ENCODE peak calls at places on chromosomes 16 and 17, in eight cellular contexts. One of them, this sample, is unnamed.

GRCh38 chr16:46482895-46483294 is 138.3 kb downstream of the SHCBP1 start:
- DNase-seq in AML-193: no peak
- DNase-seq in KG1: no peak
- DNase-seq in ACHN: peak
- DNase-seq in nucleus accumbens: no peak
- DNase-seq in activated naive CD8-positive, alpha-beta T cell treated with anti-CD3 and anti-CD28 coated beads, Interleukin-2, amount 50 U/mL, for 24 hours: no peak
- DNase-seq in stimulated activated CD4-positive, alpha-beta T cell treated with anti-CD3 and anti-CD28 coated beads, Interleukin-4, amount 100 ng/mL, for 1 hour: no peak
- DNase-seq in naive thymus-derived CD8-positive, alpha-beta T cell: no peak
- DNase-seq in this sample: peak

GRCh38 chr17:7173687-7174602 is 5.2 kb downstream of the ASGR1 start:
- DNase-seq in stimulated activated CD4-positive, alpha-beta T cell treated with anti-CD3 and anti-CD28 coated beads, Interleukin-4, amount 100 ng/mL, for 1 hour: peak
- DNase-seq in KG1: no peak
- DNase-seq in naive thymus-derived CD8-positive, alpha-beta T cell: peak
- DNase-seq in nucleus accumbens: no peak
- DNase-seq in ACHN: no peak
- DNase-seq in AML-193: peak
- DNase-seq in activated naive CD8-positive, alpha-beta T cell treated with anti-CD3 and anti-CD28 coated beads, Interleukin-2, amount 50 U/mL, for 24 hours: peak
- DNase-seq in this sample: no peak

GRCh38 chr16:73113326-73113720 is 65.4 kb upstream of the ZFHX3 start:
- DNase-seq in AML-193: no peak
- DNase-seq in KG1: no peak
- DNase-seq in stimulated activated CD4-positive, alpha-beta T cell treated with anti-CD3 and anti-CD28 coated beads, Interleukin-4, amount 100 ng/mL, for 1 hour: no peak
- DNase-seq in naive thymus-derived CD8-positive, alpha-beta T cell: no peak
- DNase-seq in nucleus accumbens: no peak
- DNase-seq in activated naive CD8-positive, alpha-beta T cell treated with anti-CD3 and anti-CD28 coated beads, Interleukin-2, amount 50 U/mL, for 24 hours: no peak
- DNase-seq in ACHN: no peak
- DNase-seq in this sample: no peak

GRCh38 chr16:84504420-84505248 is at the start of gene MEAK7:
- DNase-seq in naive thymus-derived CD8-positive, alpha-beta T cell: peak
- DNase-seq in activated naive CD8-positive, alpha-beta T cell treated with anti-CD3 and anti-CD28 coated beads, Interleukin-2, amount 50 U/mL, for 24 hours: peak
- DNase-seq in nucleus accumbens: peak
- DNase-seq in stimulated activated CD4-positive, alpha-beta T cell treated with anti-CD3 and anti-CD28 coated beads, Interleukin-4, amount 100 ng/mL, for 1 hour: peak
- DNase-seq in KG1: peak
- DNase-seq in AML-193: peak
- DNase-seq in ACHN: peak
- DNase-seq in this sample: peak

GRCh38 chr17:28986714-28987367 is 19.0 kb downstream of the SEZ6 start:
- DNase-seq in AML-193: no peak
- DNase-seq in nucleus accumbens: no peak
- DNase-seq in ACHN: no peak
- DNase-seq in naive thymus-derived CD8-positive, alpha-beta T cell: no peak
- DNase-seq in activated naive CD8-positive, alpha-beta T cell treated with anti-CD3 and anti-CD28 coated beads, Interleukin-2, amount 50 U/mL, for 24 hours: no peak
- DNase-seq in stimulated activated CD4-positive, alpha-beta T cell treated with anti-CD3 and anti-CD28 coated beads, Interleukin-4, amount 100 ng/mL, for 1 hour: no peak
- DNase-seq in KG1: no peak
- DNase-seq in this sample: no peak

GRCh38 chr16:81621496-81621895 is 157.6 kb upstream of the PLCG2 start:
- DNase-seq in KG1: no peak
- DNase-seq in nucleus accumbens: no peak
- DNase-seq in AML-193: no peak
- DNase-seq in activated naive CD8-positive, alpha-beta T cell treated with anti-CD3 and anti-CD28 coated beads, Interleukin-2, amount 50 U/mL, for 24 hours: no peak
- DNase-seq in naive thymus-derived CD8-positive, alpha-beta T cell: no peak
- DNase-seq in ACHN: no peak
- DNase-seq in stimulated activated CD4-positive, alpha-beta T cell treated with anti-CD3 and anti-CD28 coated beads, Interleukin-4, amount 100 ng/mL, for 1 hour: no peak
- DNase-seq in this sample: no peak

GRCh38 chr16:4944333-4945281 is 7.7 kb upstream of the PPL start:
- DNase-seq in activated naive CD8-positive, alpha-beta T cell treated with anti-CD3 and anti-CD28 coated beads, Interleukin-2, amount 50 U/mL, for 24 hours: peak
- DNase-seq in stimulated activated CD4-positive, alpha-beta T cell treated with anti-CD3 and anti-CD28 coated beads, Interleukin-4, amount 100 ng/mL, for 1 hour: no peak
- DNase-seq in naive thymus-derived CD8-positive, alpha-beta T cell: no peak
- DNase-seq in KG1: no peak
- DNase-seq in ACHN: peak
- DNase-seq in AML-193: no peak
- DNase-seq in nucleus accumbens: no peak
- DNase-seq in this sample: peak

GRCh38 chr17:10385871-10386270 is 13.1 kb upstream of the MYH13 start:
- DNase-seq in ACHN: no peak
- DNase-seq in naive thymus-derived CD8-positive, alpha-beta T cell: no peak
- DNase-seq in KG1: no peak
- DNase-seq in nucleus accumbens: no peak
- DNase-seq in activated naive CD8-positive, alpha-beta T cell treated with anti-CD3 and anti-CD28 coated beads, Interleukin-2, amount 50 U/mL, for 24 hours: no peak
- DNase-seq in AML-193: no peak
- DNase-seq in stimulated activated CD4-positive, alpha-beta T cell treated with anti-CD3 and anti-CD28 coated beads, Interleukin-4, amount 100 ng/mL, for 1 hour: no peak
- DNase-seq in this sample: no peak

GRCh38 chr16:20624882-20625807 is 49.0 kb upstream of the ACSM2B start:
- DNase-seq in nucleus accumbens: no peak
- DNase-seq in AML-193: no peak
- DNase-seq in naive thymus-derived CD8-positive, alpha-beta T cell: no peak
- DNase-seq in activated naive CD8-positive, alpha-beta T cell treated with anti-CD3 and anti-CD28 coated beads, Interleukin-2, amount 50 U/mL, for 24 hours: no peak
- DNase-seq in KG1: no peak
- DNase-seq in ACHN: no peak
- DNase-seq in stimulated activated CD4-positive, alpha-beta T cell treated with anti-CD3 and anti-CD28 coated beads, Interleukin-4, amount 100 ng/mL, for 1 hour: no peak
- DNase-seq in this sample: no peak

GRCh38 chr17:78944956-78945355 is 19.8 kb upstream of the TIMP2 start:
- DNase-seq in stimulated activated CD4-positive, alpha-beta T cell treated with anti-CD3 and anti-CD28 coated beads, Interleukin-4, amount 100 ng/mL, for 1 hour: no peak
- DNase-seq in KG1: no peak
- DNase-seq in AML-193: no peak
- DNase-seq in activated naive CD8-positive, alpha-beta T cell treated with anti-CD3 and anti-CD28 coated beads, Interleukin-2, amount 50 U/mL, for 24 hours: no peak
- DNase-seq in naive thymus-derived CD8-positive, alpha-beta T cell: no peak
- DNase-seq in ACHN: no peak
- DNase-seq in nucleus accumbens: no peak
- DNase-seq in this sample: no peak

GRCh38 chr17:48002920-48003685 is 32.2 kb downstream of the CDK5RAP3 start:
- DNase-seq in KG1: no peak
- DNase-seq in naive thymus-derived CD8-positive, alpha-beta T cell: no peak
- DNase-seq in activated naive CD8-positive, alpha-beta T cell treated with anti-CD3 and anti-CD28 coated beads, Interleukin-2, amount 50 U/mL, for 24 hours: no peak
- DNase-seq in ACHN: no peak
- DNase-seq in AML-193: no peak
- DNase-seq in nucleus accumbens: peak
- DNase-seq in stimulated activated CD4-positive, alpha-beta T cell treated with anti-CD3 and anti-CD28 coated beads, Interleukin-4, amount 100 ng/mL, for 1 hour: no peak
- DNase-seq in this sample: no peak

GRCh38 chr17:69878661-69879060 is 196.4 kb upstream of the KCNJ16 start:
- DNase-seq in naive thymus-derived CD8-positive, alpha-beta T cell: no peak
- DNase-seq in activated naive CD8-positive, alpha-beta T cell treated with anti-CD3 and anti-CD28 coated beads, Interleukin-2, amount 50 U/mL, for 24 hours: no peak
- DNase-seq in stimulated activated CD4-positive, alpha-beta T cell treated with anti-CD3 and anti-CD28 coated beads, Interleukin-4, amount 100 ng/mL, for 1 hour: no peak
- DNase-seq in KG1: no peak
- DNase-seq in nucleus accumbens: no peak
- DNase-seq in ACHN: no peak
- DNase-seq in AML-193: no peak
- DNase-seq in this sample: no peak

GRCh38 chr17:42682400-42683384 is at the start of gene CNTNAP1:
- DNase-seq in stimulated activated CD4-positive, alpha-beta T cell treated with anti-CD3 and anti-CD28 coated beads, Interleukin-4, amount 100 ng/mL, for 1 hour: no peak
- DNase-seq in ACHN: peak
- DNase-seq in nucleus accumbens: peak
- DNase-seq in KG1: no peak
- DNase-seq in activated naive CD8-positive, alpha-beta T cell treated with anti-CD3 and anti-CD28 coated beads, Interleukin-2, amount 50 U/mL, for 24 hours: peak
- DNase-seq in naive thymus-derived CD8-positive, alpha-beta T cell: no peak
- DNase-seq in AML-193: peak
- DNase-seq in this sample: peak

GRCh38 chr16:80739523-80739922 is 64.9 kb downstream of the CDYL2 start:
- DNase-seq in KG1: no peak
- DNase-seq in activated naive CD8-positive, alpha-beta T cell treated with anti-CD3 and anti-CD28 coated beads, Interleukin-2, amount 50 U/mL, for 24 hours: peak
- DNase-seq in stimulated activated CD4-positive, alpha-beta T cell treated with anti-CD3 and anti-CD28 coated beads, Interleukin-4, amount 100 ng/mL, for 1 hour: no peak
- DNase-seq in nucleus accumbens: peak
- DNase-seq in naive thymus-derived CD8-positive, alpha-beta T cell: no peak
- DNase-seq in AML-193: no peak
- DNase-seq in ACHN: no peak
- DNase-seq in this sample: no peak

GRCh38 chr16:66927012-66927436 is 1.7 kb upstream of the RRAD start:
- DNase-seq in naive thymus-derived CD8-positive, alpha-beta T cell: no peak
- DNase-seq in nucleus accumbens: no peak
- DNase-seq in ACHN: peak
- DNase-seq in activated naive CD8-positive, alpha-beta T cell treated with anti-CD3 and anti-CD28 coated beads, Interleukin-2, amount 50 U/mL, for 24 hours: no peak
- DNase-seq in KG1: no peak
- DNase-seq in stimulated activated CD4-positive, alpha-beta T cell treated with anti-CD3 and anti-CD28 coated beads, Interleukin-4, amount 100 ng/mL, for 1 hour: no peak
- DNase-seq in AML-193: peak
- DNase-seq in this sample: peak

GRCh38 chr17:48553837-48554236 is 8.9 kb upstream of the HOXB2 start:
- DNase-seq in naive thymus-derived CD8-positive, alpha-beta T cell: no peak
- DNase-seq in stimulated activated CD4-positive, alpha-beta T cell treated with anti-CD3 and anti-CD28 coated beads, Interleukin-4, amount 100 ng/mL, for 1 hour: no peak
- DNase-seq in KG1: no peak
- DNase-seq in AML-193: no peak
- DNase-seq in nucleus accumbens: no peak
- DNase-seq in ACHN: no peak
- DNase-seq in activated naive CD8-positive, alpha-beta T cell treated with anti-CD3 and anti-CD28 coated beads, Interleukin-2, amount 50 U/mL, for 24 hours: no peak
- DNase-seq in this sample: no peak

This sample was measured in SW480.